ENCODE peak calls at places on chromosomes 12 and 14, in seven cellular contexts. K is HuH-7; G is adipocyte; I is hepatocyte; J is tibial artery; Y is HS-5; V is activated CD4-positive, alpha-beta T cell treated with anti-CD3 and anti-CD28 coated beads for 24 hours. Z is an unnamed sample.

GRCh38 chr12:50222275-50222783 is 55.2 kb upstream of the CERS5 start:
- DNase-seq in K (peak), G (peak), I (peak), J (peak), Y (no peak), V (no peak), Z (peak)

GRCh38 chr14:68654471-68654941 is 138.4 kb downstream of the ZFP36L1 start:
- DNase-seq in K (no peak), G (no peak), I (no peak), J (peak), Y (no peak), V (no peak), Z (no peak)

GRCh38 chr12:106226884-106227640 is 20.8 kb downstream of the CKAP4 start:
- DNase-seq in K (peak), G (peak), I (peak), J (no peak), Y (peak), V (no peak), Z (peak)

GRCh38 chr12:119183942-119184695 is 5.4 kb downstream of the HSPB8 start:
- DNase-seq in K (no peak), G (no peak), I (no peak), J (no peak), Y (no peak), V (no peak), Z (no peak)

GRCh38 chr12:10368206-10369171 is 21.4 kb downstream of the KLRK1 start:
- DNase-seq in K (no peak), G (no peak), I (no peak), J (no peak), Y (no peak), V (no peak), Z (no peak)

GRCh38 chr12:23950775-23951391 is 1.4 kb upstream of the SOX5 start:
- DNase-seq in K (no peak), G (no peak), I (peak), J (no peak), Y (no peak), V (no peak), Z (peak)

GRCh38 chr14:51848120-51848519 is 12.3 kb upstream of the GNG2 start:
- DNase-seq in K (no peak), G (no peak), I (no peak), J (no peak), Y (no peak), V (no peak), Z (no peak)

GRCh38 chr14:22994762-22995275 is 12.5 kb upstream of the AJUBA start:
- DNase-seq in K (peak), G (peak), I (peak), J (no peak), Y (no peak), V (no peak), Z (peak)

GRCh38 chr12:98440165-98440581 is 75.2 kb upstream of the TMPO start:
- DNase-seq in K (no peak), G (peak), I (peak), J (peak), Y (peak), V (no peak), Z (peak)

GRCh38 chr12:96375841-96376249 is 24.4 kb downstream of the CDK17 start:
- DNase-seq in K (no peak), G (no peak), I (no peak), J (no peak), Y (no peak), V (no peak), Z (no peak)

GRCh38 chr14:40240456-40240855 is 808.2 kb upstream of the FBXO33 start:
- DNase-seq in K (no peak), G (no peak), I (no peak), J (no peak), Y (no peak), V (no peak), Z (no peak)

GRCh38 chr12:109461846-109462766 is 15.0 kb downstream of the KCTD10 start:
- DNase-seq in K (peak), G (peak), I (peak), J (peak), Y (peak), V (no peak), Z (peak)

GRCh38 chr12:26062566-26062965 is 62.3 kb downstream of the BHLHE41 start:
- DNase-seq in K (no peak), G (peak), I (no peak), J (no peak), Y (peak), V (no peak), Z (peak)

GRCh38 chr14:75229923-75230792 is 48.5 kb upstream of the FOS start:
- DNase-seq in K (peak), G (peak), I (peak), J (no peak), Y (no peak), V (no peak), Z (peak)

GRCh38 chr12:94272280-94272679 is 123.9 kb downstream of the PLXNC1 start:
- DNase-seq in K (no peak), G (no peak), I (no peak), J (no peak), Y (no peak), V (no peak), Z (peak)

GRCh38 chr14:76883437-76883836 is 57.2 kb downstream of the LRRC74A start:
- DNase-seq in K (no peak), G (no peak), I (no peak), J (no peak), Y (no peak), V (no peak), Z (no peak)

GRCh38 chr12:32467959-32468863 is 68.9 kb downstream of the FGD4 start:
- DNase-seq in K (no peak), G (no peak), I (no peak), J (no peak), Y (no peak), V (no peak), Z (no peak)

GRCh38 chr12:104358353-104359003 is 54.9 kb downstream of the EID3 start:
- DNase-seq in K (peak), G (peak), I (peak), J (peak), Y (no peak), V (peak), Z (peak)

Z was measured in EH.